ENCODE peak calls at places on chromosomes 13 and 19, in five cellular contexts. O, V, W, F and K are unnamed samples.

GRCh38 chr13:35600137-35600536 is 123.6 kb upstream of the MAB21L1 start:
- DNase-seq in V (no peak), F (peak), W (no peak), O (no peak), K (no peak)

GRCh38 chr19:35019144-35019543 is 11.1 kb upstream of the SCN1B start:
- DNase-seq in W (no peak), V (no peak), F (no peak), O (no peak), K (no peak)

GRCh38 chr13:41418027-41418426 is 39.3 kb upstream of the RGCC start:
- DNase-seq in F (no peak), W (no peak), V (no peak), O (no peak), K (no peak)

GRCh38 chr13:111043575-111043982 is 71.5 kb upstream of the ARHGEF7 start:
- DNase-seq in O (no peak), F (peak), W (no peak), V (no peak), K (no peak)

GRCh38 chr19:19643158-19644053 is at the start of gene GMIP:
- DNase-seq in V (peak), O (peak), W (peak), F (peak), K (peak)

GRCh38 chr19:46495789-46496099 is at the start of gene PNMA8B:
- DNase-seq in V (peak), W (peak), O (no peak), F (no peak), K (peak)

GRCh38 chr13:66926851-66927524 is 303.1 kb downstream of the PCDH9 start:
- DNase-seq in O (no peak), W (no peak), F (no peak), V (no peak), K (no peak)

GRCh38 chr13:39210961-39211534 is 172.8 kb downstream of the NHLRC3 start:
- DNase-seq in W (no peak), V (no peak), O (no peak), F (no peak), K (no peak)

GRCh38 chr13:21466527-21466926 is 7.4 kb upstream of the ZDHHC20 start:
- DNase-seq in V (no peak), F (no peak), W (no peak), O (no peak), K (no peak)

GRCh38 chr13:60260440-60260839 is 96.7 kb upstream of the DIAPH3 start:
- DNase-seq in F (no peak), O (no peak), V (no peak), W (peak), K (no peak)

GRCh38 chr19:7159105-7159933 is 89.8 kb downstream of the ZNF557 start:
- DNase-seq in V (peak), F (peak), W (no peak), O (no peak), K (peak)